ENCODE peak calls at places on chromosomes 3 and 15, in nine cellular contexts. U is LoVo; C is stimulated activated CD4-positive, alpha-beta T cell treated with anti-CD3 and anti-CD28 coated beads, Interleukin-2, amount 100 ng/mL, for 48 hours; Z is effector memory CD8-positive, alpha-beta T cell; A is endodermal cell; R is ELR; J is HuH-7.5; P is GM23338; W is SHP77. V is an unnamed sample.

GRCh38 chr3:169562988-169563774 is 100.3 kb downstream of the MECOM start:
- DNase-seq in U (no peak), C (no peak), Z (no peak), A (no peak), R (peak), J (no peak), P (no peak), W (no peak), V (no peak)

GRCh38 chr3:27049792-27050191 is 319.4 kb downstream of the NEK10 start:
- DNase-seq in U (no peak), C (no peak), Z (no peak), A (no peak), R (no peak), J (no peak), P (no peak), W (no peak), V (no peak)

GRCh38 chr3:194851254-194851653 is 165.6 kb downstream of the FAM43A start:
- DNase-seq in U (no peak), C (no peak), Z (no peak), A (no peak), R (no peak), J (no peak), P (no peak), W (peak), V (no peak)

GRCh38 chr15:73633991-73634495 is 854 bp upstream of the NPTN start:
- DNase-seq in U (peak), C (no peak), Z (no peak), A (no peak), R (peak), J (no peak), P (no peak), W (no peak), V (no peak)

GRCh38 chr3:115784739-115785571 is 161.6 kb downstream of the GAP43 start:
- DNase-seq in U (no peak), C (no peak), Z (no peak), A (peak), R (peak), J (no peak), P (no peak), W (no peak), V (no peak)

GRCh38 chr3:128289534-128289933 is 136.3 kb downstream of the EEFSEC start:
- DNase-seq in U (no peak), C (no peak), Z (no peak), A (peak), R (no peak), J (no peak), P (no peak), W (no peak), V (no peak)

GRCh38 chr15:69290346-69291164 is 8.2 kb upstream of the PAQR5 start:
- DNase-seq in U (no peak), C (no peak), Z (no peak), A (peak), R (no peak), J (no peak), P (no peak), W (no peak), V (no peak)

GRCh38 chr3:161420746-161421145 is 49.4 kb upstream of the SPTSSB start:
- DNase-seq in U (no peak), C (no peak), Z (no peak), A (peak), R (no peak), J (peak), P (peak), W (peak), V (peak)

GRCh38 chr15:68384451-68385239 is 47.3 kb downstream of the ITGA11 start:
- DNase-seq in U (no peak), C (no peak), Z (no peak), A (peak), R (peak), J (no peak), P (no peak), W (no peak), V (peak)

V was measured in prostate gland.